ENCODE peak calls at places on chromosomes 5 and 9, in four cellular contexts. C is left ventricle myocardium inferior, B is HT-29, K is ELR. P is an unnamed sample.

GRCh38 chr5:16518606-16519005 is 53.0 kb upstream of the ZNF622 start:
- DNase-seq in C (no peak), B (no peak), K (no peak), P (no peak)

GRCh38 chr5:149999359-149999758 is 1.1 kb downstream of the TIGD6 start:
- DNase-seq in K (no peak), C (no peak), B (no peak), P (no peak)

GRCh38 chr9:129108805-129109370 is 1.7 kb downstream of the CRAT start:
- DNase-seq in B (peak; percentile 85), C (no peak), K (no peak), P (peak; percentile 62)

GRCh38 chr9:137191245-137191644 is 2.8 kb downstream of the SSNA1 start:
- DNase-seq in B (no peak), C (no peak), K (no peak), P (no peak)

GRCh38 chr9:85900504-85901201 is 40.3 kb upstream of the NAA35 start:
- DNase-seq in K (peak; percentile 52), C (no peak), B (peak; percentile 61), P (peak; percentile 6)

GRCh38 chr9:92529124-92529523 is 6.7 kb downstream of the ECM2 start:
- DNase-seq in K (no peak), B (no peak), C (no peak), P (no peak)

GRCh38 chr5:176844706-176845391 is 34.5 kb downstream of the UNC5A start:
- DNase-seq in C (no peak), K (peak; percentile 66), B (no peak), P (no peak)

GRCh38 chr5:108917596-108917995 is 169.9 kb downstream of the FER start:
- DNase-seq in K (peak; percentile 8), B (no peak), C (no peak), P (no peak)

GRCh38 chr5:19519448-19519847 is 468.6 kb downstream of the CDH18 start:
- DNase-seq in C (no peak), K (peak; percentile 26), B (no peak), P (no peak)

GRCh38 chr9:6759114-6759977 is 1.6 kb downstream of the KDM4C start:
- DNase-seq in K (peak; percentile 92), C (no peak), B (peak; percentile 71), P (no peak)

GRCh38 chr5:42811591-42812392 is at the start of gene SELENOP:
- DNase-seq in B (peak; percentile 73), C (no peak), K (no peak), P (peak; percentile 94)